ENCODE peak calls at places on chromosomes 4 and X, in seven cellular contexts. T is PC-3, C is small intestine, K is neural progenitor cell, W is transverse colon, M is heart left ventricle, N is sigmoid colon. R is an unnamed sample. For H3K36me3, the result is how much of the 10 kb centered on the place peaks cover.

GRCh38 chr4:67104145-67104544 is 441.2 kb downstream of the CENPC start:
- DNase-seq in T (no peak), C (no peak), K (peak), W (no peak), M (no peak), N (no peak), R (no peak)

GRCh38 chrX:7654316-7654715 is 188.7 kb upstream of the VCX start:
- DNase-seq in T (no peak), C (no peak), K (no peak), W (no peak), M (no peak), N (no peak), R (no peak)

GRCh38 chr4:40681600-40682297 is 52.1 kb upstream of the RBM47 start:
- DNase-seq in T (no peak), C (no peak), K (peak), W (no peak), M (no peak), N (no peak), R (no peak)

GRCh38 chrX:119266364-119266995 is 30.4 kb downstream of the PGRMC1 start:
- DNase-seq in T (peak), C (peak), K (peak), W (peak), M (no peak), N (no peak), R (no peak)

GRCh38 chr4:81207793-81208192 is 7.2 kb downstream of the PRKG2 start:
- DNase-seq in T (peak), C (peak), K (no peak), W (no peak), M (no peak), N (no peak), R (no peak)

GRCh38 chrX:103177561-103177960 is 37.3 kb upstream of the BEX4 start:
- DNase-seq in T (no peak), C (no peak), K (no peak), W (no peak), M (no peak), N (no peak), R (no peak)

GRCh38 chr4:1001561-1002130 is 8.4 kb upstream of the SLC26A1 start:
- DNase-seq in T (no peak), C (no peak), K (no peak), W (no peak), M (no peak), N (no peak), R (no peak)

GRCh38 chrX:116277391-116277790 is 106.8 kb downstream of the AGTR2 start:
- DNase-seq in T (no peak), C (no peak), K (no peak), W (no peak), M (no peak), N (no peak), R (no peak)

GRCh38 chr4:53932784-53933183 is 131.6 kb downstream of the CHIC2 start:
- DNase-seq in T (peak), C (no peak), K (no peak), W (no peak), M (no peak), N (no peak), R (no peak)

GRCh38 chrX:25019707-25020390 is 4.1 kb upstream of the ARX start:
- DNase-seq in T (no peak), C (no peak), K (peak), W (no peak), M (no peak), N (no peak), R (no peak)

GRCh38 chr4:137576437-137576836 is 44.1 kb upstream of the PCDH18 start:
- DNase-seq in T (no peak), C (no peak), K (no peak), W (no peak), M (no peak), N (no peak), R (no peak)

GRCh38 chr4:114040319-114041116 is 61.1 kb upstream of the ARSJ start:
- DNase-seq in T (peak), C (no peak), K (no peak), W (no peak), M (no peak), N (no peak), R (no peak)

GRCh38 chrX:11113731-11114130 is 2.6 kb downstream of the HCCS start:
- DNase-seq in T (no peak), C (peak), K (no peak), W (no peak), M (no peak), N (no peak), R (no peak)

GRCh38 chr4:91035276-91035675 is 908.1 kb downstream of the CCSER1 start:
- DNase-seq in T (no peak), C (no peak), K (no peak), W (no peak), M (no peak), N (no peak), R (no peak)

GRCh38 chrX:129634541-129634940 is 20.2 kb downstream of the APLN start:
- DNase-seq in T (no peak), C (no peak), K (peak), W (no peak), M (no peak), N (peak), R (no peak)

GRCh38 chr4:47686294-47686872 is 151.5 kb downstream of the CORIN start:
- DNase-seq in T (peak), C (peak), K (peak), W (peak), M (peak), N (no peak), R (peak)

GRCh38 chr4:111406036-111406435 is 739.2 kb upstream of the FAM241A start:
- DNase-seq in T (no peak), C (no peak), K (no peak), W (no peak), M (no peak), N (no peak), R (no peak)

GRCh38 chrX:114134465-114134864 is 449.4 kb upstream of the HTR2C start:
- DNase-seq in T (no peak), C (no peak), K (no peak), W (no peak), M (no peak), N (no peak), R (no peak)

GRCh38 chr4:44146516-44146915 is 302.1 kb downstream of the KCTD8 start:
- DNase-seq in T (no peak), C (no peak), K (no peak), W (no peak), M (no peak), N (no peak), R (no peak)

GRCh38 chr4:1251773-1252066 is 2.8 kb upstream of the CTBP1 start:
- DNase-seq in T (no peak), C (no peak), K (no peak), W (no peak), M (no peak), N (no peak), R (no peak)

GRCh38 chr4:103011378-103012025 is 8.0 kb downstream of the SLC9B1 start:
- DNase-seq in T (peak), C (peak), K (no peak), W (peak), M (no peak), N (no peak), R (peak)

GRCh38 chr4:73573794-73574528 is 46.3 kb downstream of the RASSF6 start:
- DNase-seq in T (peak), C (peak), K (peak), W (peak), M (peak), N (peak), R (peak)

GRCh38 chr4:82436130-82436529 is 5.7 kb downstream of the ENOPH1 start:
- DNase-seq in T (no peak), C (no peak), K (no peak), W (no peak), M (no peak), N (no peak), R (no peak)

GRCh38 chrX:103800318-103800717 is 23.7 kb downstream of the PLP1 start:
- DNase-seq in T (no peak), C (no peak), K (no peak), W (no peak), M (no peak), N (no peak), R (no peak)

GRCh38 chr4:154126276-154126675 is 337.4 kb upstream of the SFRP2 start:
- DNase-seq in T (no peak), C (no peak), K (no peak), W (no peak), M (no peak), N (no peak), R (no peak)

GRCh38 chr4:27094785-27095184 is 234.1 kb downstream of the STIM2 start:
- DNase-seq in T (peak), C (no peak), K (no peak), W (no peak), M (no peak), N (no peak), R (no peak)

GRCh38 chr4:100838286-100838685 is 320.5 kb upstream of the EMCN start:
- DNase-seq in T (no peak), C (no peak), K (no peak), W (no peak), M (no peak), N (no peak), R (no peak)

GRCh38 chr4:89109841-89110540 is 1.3 kb upstream of the TIGD2 start:
- DNase-seq in T (no peak), C (no peak), K (peak), W (no peak), M (no peak), N (no peak), R (peak)

GRCh38 chr4:79325864-79326328 is at the start of gene NAA11:
- DNase-seq in T (no peak), C (no peak), K (no peak), W (no peak), M (no peak), N (no peak), R (no peak)

GRCh38 chr4:75876218-75876617 is 26.0 kb downstream of the PPEF2 start:
- DNase-seq in T (no peak), C (no peak), K (no peak), W (no peak), M (no peak), N (no peak), R (no peak)

GRCh38 chrX:85114776-85115175 is 111.1 kb downstream of the APOOL start:
- DNase-seq in T (peak), C (no peak), K (no peak), W (no peak), M (no peak), N (no peak), R (no peak)

GRCh38 chrX:22300130-22300529 is 27.4 kb downstream of the CBLL2 start:
- DNase-seq in T (peak), C (no peak), K (no peak), W (no peak), M (peak), N (peak), R (no peak)

GRCh38 chr4:112956458-112956857 is 93.0 kb upstream of the ANK2 start:
- DNase-seq in T (no peak), C (no peak), K (no peak), W (no peak), M (no peak), N (no peak), R (no peak)

GRCh38 chr4:7381221-7381889 is 53.4 kb downstream of the PSAPL1 start:
- DNase-seq in T (no peak), C (no peak), K (no peak), W (no peak), M (peak), N (peak), R (no peak)

GRCh38 chrX:53279296-53280237 is 1.8 kb downstream of the IQSEC2 start:
- DNase-seq in T (no peak), C (peak), K (no peak), W (peak), M (no peak), N (peak), R (no peak)

GRCh38 chrX:85243761-85244410 is at the start of the genes SATL1 and ZNF711:
- DNase-seq in T (no peak), C (peak), K (peak), W (peak), M (peak), N (no peak), R (peak)

DNA sequence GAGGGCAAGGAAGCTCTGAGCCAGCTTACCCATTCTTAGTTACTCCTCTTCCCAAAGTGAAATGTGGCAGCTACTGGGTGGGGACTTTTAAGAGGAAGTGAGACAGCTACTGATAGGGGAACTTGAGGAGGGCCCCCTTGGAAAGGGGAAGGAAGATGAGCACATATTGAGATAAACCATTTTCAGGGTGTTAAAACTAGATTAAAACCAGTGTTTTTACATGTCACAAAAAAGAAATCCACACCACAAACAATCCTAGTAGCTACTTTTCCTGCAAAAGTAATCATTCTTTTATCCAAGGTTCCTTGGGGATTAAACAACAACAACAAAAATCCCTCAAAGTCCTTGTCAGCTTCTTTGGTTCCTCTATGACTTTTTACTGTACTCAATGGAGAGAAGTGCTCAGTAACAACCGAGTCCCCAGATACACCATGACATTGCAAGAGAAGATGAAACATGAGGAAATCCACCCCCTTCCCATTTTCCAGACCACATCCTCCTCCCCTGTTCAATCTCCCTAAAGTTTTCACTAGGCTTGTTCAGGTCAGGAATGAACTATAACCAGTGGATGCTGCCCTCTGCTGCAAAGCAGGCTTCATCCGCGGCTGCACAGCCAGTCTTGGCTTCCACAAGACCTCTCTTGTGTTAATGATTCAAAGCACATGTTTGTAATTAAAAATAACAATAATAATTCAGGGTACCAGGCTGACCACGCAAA is 113.5 kb upstream of the TMEM164 start:
- DNase-seq in T (peak), C (no peak), K (peak), W (no peak), M (no peak), N (no peak), R (no peak)
- H3K4me3 ChIP-seq in T (no peak), C (no peak), K (no peak), W (no peak), M (no peak), N (no peak), R (no peak)

DNA sequence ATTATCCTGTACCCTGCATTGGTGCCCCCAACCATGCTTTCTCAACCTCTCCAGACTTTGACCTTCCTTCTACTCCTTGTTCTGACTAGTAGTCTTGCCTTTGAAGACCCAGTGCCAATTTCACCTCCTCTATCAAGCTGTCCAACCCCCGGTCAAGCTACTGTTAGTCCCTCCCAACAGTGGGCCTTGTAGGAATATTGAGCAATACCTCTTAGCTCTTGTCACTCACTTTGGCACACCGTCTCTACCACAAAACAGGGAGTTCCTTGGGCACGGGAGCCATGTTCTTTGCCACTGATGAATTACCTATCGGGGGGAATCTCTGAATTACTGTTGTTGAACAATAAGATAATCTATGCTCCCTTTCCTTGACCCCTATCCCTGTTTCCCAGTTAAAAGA is 25.2 kb downstream of the LAS1L start:
- DNase-seq in T (no peak), C (no peak), K (no peak), W (no peak), M (no peak), N (no peak), R (no peak)
- H3K36me3 ChIP-seq in T (under half), C (under half), K (under half), W (under half), M (under half), N (under half), R (under half)

DNA sequence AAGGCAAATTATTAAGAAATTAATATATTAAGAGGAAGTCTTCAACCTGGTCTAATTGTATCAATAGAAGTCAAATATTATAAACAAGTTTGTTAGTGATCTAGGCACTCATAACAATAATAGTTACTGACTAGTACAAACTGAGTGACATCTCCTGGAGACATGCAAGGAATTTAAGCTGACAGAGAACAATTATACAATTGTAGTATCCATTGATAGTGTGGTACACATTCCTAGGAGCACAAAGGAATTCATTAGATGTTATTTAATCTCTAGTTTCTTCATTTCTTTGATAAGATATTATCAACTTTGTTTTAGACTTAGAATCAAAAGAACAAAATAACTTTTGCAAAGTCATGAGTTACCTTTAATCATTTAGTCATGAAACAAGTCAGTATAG is 1048.6 kb downstream of the PCDH7 start:
- DNase-seq in T (no peak), C (no peak), K (no peak), W (no peak), M (no peak), N (no peak), R (no peak)
- H3K4me3 ChIP-seq in T (no peak), C (no peak), K (no peak), W (no peak), M (no peak), N (no peak), R (no peak)

GRCh38 chr4:147874109-147874508 is 142.2 kb downstream of the ARHGAP10 start:
- DNase-seq in T (no peak), C (no peak), K (no peak), W (no peak), M (no peak), N (no peak), R (no peak)

GRCh38 chr4:147877308-147877771 is 145.5 kb downstream of the ARHGAP10 start:
- DNase-seq in T (no peak), C (no peak), K (no peak), W (no peak), M (no peak), N (no peak), R (no peak)

GRCh38 chr4:147884536-147884935 is 152.6 kb downstream of the ARHGAP10 start:
- DNase-seq in T (no peak), C (no peak), K (no peak), W (no peak), M (no peak), N (no peak), R (no peak)

GRCh38 chr4:147879676-147880075 is 147.8 kb downstream of the ARHGAP10 start:
- DNase-seq in T (no peak), C (no peak), K (no peak), W (no peak), M (no peak), N (no peak), R (no peak)
- H3K36me3 ChIP-seq in T (under half), C (under half), K (under half), W (under half), M (under half), N (under half), R (under half)

GRCh38 chrX:55490121-55490520 is 473 bp upstream of the USP51 start:
- DNase-seq in T (no peak), C (no peak), K (no peak), W (no peak), M (no peak), N (no peak), R (no peak)
- H3K4me3 ChIP-seq in T (no peak), C (no peak), K (peak), W (no peak), M (peak), N (peak), R (peak)

GRCh38 chr4:160283081-160283480 is 1180.2 kb downstream of the RAPGEF2 start:
- DNase-seq in T (no peak), C (no peak), K (no peak), W (no peak), M (no peak), N (no peak), R (no peak)

GRCh38 chr4:160286051-160286450 is 1183.2 kb downstream of the RAPGEF2 start:
- DNase-seq in T (no peak), C (no peak), K (no peak), W (no peak), M (no peak), N (no peak), R (no peak)
- H3K36me3 ChIP-seq in T (under half), C (under half), K (under half), W (under half), M (under half), N (under half), R (under half)

GRCh38 chr4:144658015-144658567 is 12.1 kb downstream of the HHIP start:
- DNase-seq in T (no peak), C (no peak), K (no peak), W (no peak), M (no peak), N (no peak), R (no peak)

GRCh38 chr4:144656857-144657256 is 10.9 kb downstream of the HHIP start:
- DNase-seq in T (no peak), C (no peak), K (no peak), W (no peak), M (no peak), N (no peak), R (no peak)

GRCh38 chr4:144658908-144659307 is 13.0 kb downstream of the HHIP start:
- DNase-seq in T (peak), C (no peak), K (no peak), W (no peak), M (no peak), N (no peak), R (no peak)

GRCh38 chr4:144655491-144655890 is 9.5 kb downstream of the HHIP start:
- DNase-seq in T (no peak), C (no peak), K (no peak), W (no peak), M (no peak), N (no peak), R (no peak)

DNA sequence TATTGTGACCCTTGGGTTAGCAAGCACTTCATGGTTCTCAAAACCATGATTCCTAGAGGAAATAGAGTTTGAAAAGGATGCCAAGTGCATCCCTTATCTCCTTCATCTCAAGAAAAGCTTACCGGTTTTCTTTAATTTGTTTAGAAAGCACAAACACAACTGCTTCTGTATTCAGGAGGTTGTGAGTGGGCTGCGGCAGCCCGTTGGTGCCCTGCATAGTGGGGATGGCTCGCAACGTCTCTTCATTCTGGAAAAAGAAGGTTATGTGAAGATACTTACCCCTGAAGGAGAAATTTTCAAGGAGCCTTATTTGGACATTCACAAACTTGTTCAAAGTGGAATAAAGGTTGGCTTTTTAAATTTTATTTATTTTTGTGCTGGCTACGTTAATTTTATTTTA is 13.5 kb downstream of the HHIP start:
- DNase-seq in T (no peak), C (no peak), K (no peak), W (no peak), M (no peak), N (no peak), R (no peak)
- H3K4me3 ChIP-seq in T (no peak), C (no peak), K (no peak), W (no peak), M (no peak), N (no peak), R (no peak)